ENCODE peak calls at places on chromosomes 13 and 19, in four cellular contexts. N is EL, V is AG08396, I is iPS-NIHi11. S is an unnamed sample.
A peak's percentile ranks its signal among the peaks of the same experiment; 100 is the strongest.

GRCh38 chr13:97125051-97125809 is 96.9 kb upstream of the MBNL2 start:
- DNase-seq in N (peak; percentile 60), V (no peak), I (peak; percentile 35), S (peak; percentile 62)

GRCh38 chr19:45954132-45954531 is 19.5 kb downstream of the NOVA2 start:
- DNase-seq in N (no peak), V (no peak), I (no peak), S (no peak)

GRCh38 chr19:14003279-14004051 is 2.7 kb downstream of the RFX1 start:
- DNase-seq in N (no peak), V (no peak), I (no peak), S (peak; percentile 15)

GRCh38 chr13:21685485-21686064 is 14.7 kb downstream of the FGF9 start:
- DNase-seq in N (no peak), V (no peak), I (no peak), S (no peak)

GRCh38 chr19:36423925-36424324 is 5.5 kb upstream of the ZFP82 start:
- DNase-seq in N (no peak), V (no peak), I (no peak), S (no peak)

GRCh38 chr19:17205237-17206140 is 9.7 kb upstream of the USE1 start:
- DNase-seq in N (peak; percentile 34), V (peak; percentile 71), I (peak; percentile 85), S (peak; percentile 66)

GRCh38 chr13:63501702-63502101 is 2086.1 kb upstream of the PCDH20 start:
- DNase-seq in N (no peak), V (no peak), I (no peak), S (no peak)

GRCh38 chr19:39053276-39054090 is 21.1 kb upstream of the FBXO27 start:
- DNase-seq in N (no peak), V (no peak), I (no peak), S (no peak)

GRCh38 chr19:35476149-35476548 is 14.1 kb downstream of the KRTDAP start:
- DNase-seq in N (no peak), V (no peak), I (peak; percentile 65), S (no peak)

GRCh38 chr19:54507824-54508223 is 5.2 kb downstream of the LAIR2 start:
- DNase-seq in N (no peak), V (no peak), I (no peak), S (no peak)

GRCh38 chr19:29666634-29667389 is 1.6 kb downstream of the PLEKHF1 start:
- DNase-seq in N (peak; percentile 64), V (peak; percentile 75), I (peak; percentile 56), S (peak; percentile 85)

GRCh38 chr13:99766641-99767045 is 204.9 kb downstream of the ZIC5 start:
- DNase-seq in N (peak; percentile 2), V (no peak), I (peak; percentile 53), S (no peak)

GRCh38 chr13:28494861-28495585 is at the start of gene FLT1:
- DNase-seq in N (peak; percentile 82), V (peak; percentile 65), I (peak; percentile 76), S (peak; percentile 75)

GRCh38 chr13:78806457-78806856 is 147.5 kb upstream of the OBI1 start:
- DNase-seq in N (no peak), V (no peak), I (no peak), S (no peak)

GRCh38 chr19:16394681-16395375 is 70.2 kb downstream of the KLF2 start:
- DNase-seq in N (no peak), V (no peak), I (no peak), S (no peak)

GRCh38 chr13:23871616-23872220 is 17.5 kb downstream of the MIPEP start:
- DNase-seq in N (peak; percentile 32), V (peak; percentile 47), I (peak; percentile 28), S (peak; percentile 74)

GRCh38 chr13:54004026-54004699 is 975.5 kb downstream of the OLFM4 start:
- DNase-seq in N (no peak), V (no peak), I (no peak), S (no peak)

GRCh38 chr19:49006905-49007304 is 10.0 kb downstream of the LHB start:
- DNase-seq in N (no peak), V (no peak), I (no peak), S (no peak)

GRCh38 chr13:44566601-44567000 is 9.5 kb downstream of the TSC22D1 start:
- DNase-seq in N (no peak), V (no peak), I (no peak), S (no peak)

GRCh38 chr19:45492627-45493470 is 4.0 kb downstream of the RTN2 start:
- DNase-seq in N (peak; percentile 81), V (peak; percentile 85), I (peak; percentile 84), S (peak; percentile 69)

GRCh38 chr13:71417205-71417604 is 449.8 kb downstream of the DACH1 start:
- DNase-seq in N (peak; percentile 0), V (no peak), I (no peak), S (no peak)

GRCh38 chr13:101892296-101892695 is 439.8 kb downstream of the ITGBL1 start:
- DNase-seq in N (no peak), V (no peak), I (no peak), S (no peak)